ENCODE peak calls at places on chromosomes 5 and 9, in four cellular contexts. E is GM23338, J is H9, G is T-helper 9 cell. P is an unnamed sample.

GRCh38 chr9:6054280-6055099 is 39.1 kb upstream of the RANBP6 start:
- DNase-seq in E (peak), J (peak), G (peak), P (peak)

GRCh38 chr5:73770601-73771025 is 144.6 kb downstream of the ARHGEF28 start:
- DNase-seq in E (no peak), J (no peak), G (no peak), P (no peak)

GRCh38 chr5:170348069-170348702 is 41.0 kb downstream of the KCNMB1 start:
- DNase-seq in E (no peak), J (no peak), G (no peak), P (no peak)

GRCh38 chr5:39107350-39107749 is 33.2 kb upstream of the RICTOR start:
- DNase-seq in E (no peak), J (no peak), G (no peak), P (no peak)

GRCh38 chr5:14810941-14811573 is 60.5 kb downstream of the ANKH start:
- DNase-seq in E (no peak), J (no peak), G (no peak), P (no peak)

GRCh38 chr9:99139868-99140267 is 35.0 kb downstream of the TGFBR1 start:
- DNase-seq in E (no peak), J (no peak), G (no peak), P (no peak)

GRCh38 chr5:66658516-66658915 is 62.3 kb downstream of the MAST4 start:
- DNase-seq in E (no peak), J (no peak), G (no peak), P (no peak)

GRCh38 chr5:81181576-81182316 is 51.4 kb upstream of the CKMT2 start:
- DNase-seq in E (peak), J (no peak), G (no peak), P (no peak)

GRCh38 chr9:130072515-130073235 is 19.0 kb downstream of the GPR107 start:
- DNase-seq in E (no peak), J (no peak), G (no peak), P (no peak)

GRCh38 chr5:53556001-53556400 is 4.4 kb upstream of the NDUFS4 start:
- DNase-seq in E (no peak), J (no peak), G (no peak), P (no peak)

GRCh38 chr5:83538788-83539535 is 67.4 kb downstream of the VCAN start:
- DNase-seq in E (no peak), J (no peak), G (no peak), P (no peak)

GRCh38 chr5:169703803-169704202 is 66.7 kb downstream of the DOCK2 start:
- DNase-seq in E (no peak), J (no peak), G (no peak), P (no peak)

GRCh38 chr5:175629793-175630192 is 28.1 kb upstream of the HRH2 start:
- DNase-seq in E (no peak), J (no peak), G (no peak), P (no peak)

GRCh38 chr5:2293906-2294305 is 411.2 kb upstream of the IRX4 start:
- DNase-seq in E (no peak), J (peak), G (no peak), P (no peak)

GRCh38 chr5:8908055-8908683 is 637.7 kb downstream of the SEMA5A start:
- DNase-seq in E (peak), J (peak), G (no peak), P (no peak)

GRCh38 chr5:13831236-13831810 is 113.2 kb downstream of the DNAH5 start:
- DNase-seq in E (peak), J (no peak), G (no peak), P (no peak)

GRCh38 chr9:77386187-77386586 is 208.9 kb downstream of the VPS13A start:
- DNase-seq in E (no peak), J (no peak), G (no peak), P (no peak)

P was measured in T follicular helper cell.